ENCODE peak calls at places on chromosomes 5 and 9, in six cellular contexts. R, W, S, G, F and O are unnamed samples.

GRCh38 chr5:160369990-160370712 is at the start of gene C1QTNF2:
- DNase-seq in W (peak), S (peak), G (no peak), R (no peak), F (peak), O (peak)

GRCh38 chr9:4829956-4830355 is 37.2 kb downstream of the RCL1 start:
- DNase-seq in S (no peak), G (no peak), W (peak), F (peak), R (no peak), O (peak)

GRCh38 chr9:91302831-91303230 is 58.9 kb downstream of the AUH start:
- DNase-seq in G (no peak), R (no peak), W (peak), S (no peak), F (peak), O (peak)

GRCh38 chr9:129557192-129558036 is 63.5 kb downstream of the C9orf50 start:
- DNase-seq in G (no peak), R (no peak), W (no peak), S (no peak), F (no peak), O (no peak)

GRCh38 chr5:147509710-147510651 is at the start of gene DPYSL3:
- DNase-seq in R (no peak), G (no peak), S (no peak), F (peak), W (peak), O (peak)

GRCh38 chr5:81789033-81789432 is 38.1 kb upstream of the SSBP2 start:
- DNase-seq in W (peak), R (no peak), S (no peak), G (no peak), F (no peak), O (no peak)

GRCh38 chr5:138745268-138745667 is 8.0 kb upstream of the CTNNA1 start:
- DNase-seq in F (no peak), W (no peak), R (no peak), G (no peak), S (no peak), O (no peak)

GRCh38 chr5:81782811-81783210 is 31.9 kb upstream of the SSBP2 start:
- DNase-seq in G (no peak), R (no peak), W (peak), F (peak), S (no peak), O (no peak)

GRCh38 chr5:157718529-157718928 is 12.7 kb upstream of the THG1L start:
- DNase-seq in F (peak), R (peak), S (peak), G (peak), W (peak), O (peak)

GRCh38 chr5:181190711-181191525 is 14.1 kb downstream of the TRIM7 start:
- DNase-seq in G (peak), S (peak), F (peak), W (no peak), R (peak), O (no peak)

GRCh38 chr5:174806729-174807128 is 82.3 kb downstream of the MSX2 start:
- DNase-seq in W (no peak), G (no peak), S (no peak), F (no peak), R (peak), O (no peak)

GRCh38 chr9:98556511-98556910 is 152.2 kb downstream of the GABBR2 start:
- DNase-seq in G (no peak), W (no peak), S (no peak), R (no peak), F (no peak), O (no peak)

GRCh38 chr5:76641514-76642120 is 18.4 kb upstream of the F2RL2 start:
- DNase-seq in R (peak), G (peak), W (peak), S (peak), F (peak), O (peak)

GRCh38 chr9:32954642-32955041 is 46.8 kb downstream of the APTX start:
- DNase-seq in W (peak), S (no peak), F (peak), G (no peak), R (no peak), O (peak)

GRCh38 chr9:18018661-18019060 is 439.8 kb downstream of the SH3GL2 start:
- DNase-seq in S (no peak), G (no peak), R (no peak), F (no peak), W (no peak), O (no peak)

GRCh38 chr9:18018241-18018640 is 439.4 kb downstream of the SH3GL2 start:
- DNase-seq in W (no peak), R (no peak), G (no peak), S (no peak), F (no peak), O (no peak)

GRCh38 chr9:18020254-18020745 is 441.4 kb downstream of the SH3GL2 start:
- DNase-seq in G (no peak), F (no peak), S (no peak), R (no peak), W (no peak), O (no peak)

GRCh38 chr9:18014556-18014955 is 435.7 kb downstream of the SH3GL2 start:
- DNase-seq in S (no peak), G (no peak), F (no peak), W (peak), R (no peak), O (no peak)

DNA sequence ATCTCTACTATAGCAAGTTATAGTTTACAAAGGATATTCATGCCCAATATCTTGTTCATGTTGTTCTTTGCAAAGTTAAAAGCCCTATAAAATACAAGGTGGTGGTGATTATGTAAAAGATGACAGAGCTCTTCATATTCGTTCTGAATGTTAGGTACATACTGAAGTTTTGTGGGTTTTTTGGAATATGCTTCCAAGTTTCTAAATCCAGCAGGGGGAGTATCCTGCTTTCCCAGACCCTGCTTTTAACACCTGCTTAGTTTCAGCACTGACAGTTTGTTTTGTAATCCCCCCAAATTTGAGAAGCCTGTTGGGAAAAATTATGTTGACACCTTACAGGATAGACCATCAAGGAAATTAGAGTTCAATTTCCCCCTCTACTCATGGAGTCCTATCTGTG is 438.3 kb downstream of the SH3GL2 start:
- DNase-seq in F (no peak), G (no peak), S (no peak), R (no peak), W (no peak), O (no peak)
- TF ChIP-seq CTCF in F (no peak), G (no peak), S (no peak), R (no peak), W (no peak), O (peak)

GRCh38 chr9:16598316-16598715 is 272.2 kb downstream of the BNC2 start:
- DNase-seq in F (peak), G (no peak), S (no peak), W (peak), R (no peak), O (no peak)

GRCh38 chr9:16602494-16602893 is 268.0 kb downstream of the BNC2 start:
- DNase-seq in S (no peak), R (no peak), F (no peak), W (no peak), G (no peak), O (no peak)

GRCh38 chr9:16601991-16602390 is 268.5 kb downstream of the BNC2 start:
- DNase-seq in W (no peak), S (no peak), R (no peak), G (no peak), F (no peak), O (no peak)
- TF ChIP-seq CTCF in W (no peak), S (no peak), R (no peak), G (no peak), F (no peak), O (peak)

GRCh38 chr5:113296681-113297080 is 138.1 kb downstream of the TSSK1B start:
- DNase-seq in G (no peak), F (peak), R (no peak), S (no peak), W (no peak), O (no peak)

GRCh38 chr5:113293613-113294340 is 141.0 kb downstream of the TSSK1B start:
- DNase-seq in W (peak), G (peak), F (peak), S (peak), R (peak), O (no peak)

GRCh38 chr5:113294341-113295110 is 140.3 kb downstream of the TSSK1B start:
- DNase-seq in R (peak), S (peak), W (peak), F (peak), G (peak), O (peak)

GRCh38 chr5:113293068-113293571 is 141.7 kb downstream of the TSSK1B start:
- DNase-seq in W (no peak), G (no peak), R (peak), F (peak), S (peak), O (no peak)

DNA sequence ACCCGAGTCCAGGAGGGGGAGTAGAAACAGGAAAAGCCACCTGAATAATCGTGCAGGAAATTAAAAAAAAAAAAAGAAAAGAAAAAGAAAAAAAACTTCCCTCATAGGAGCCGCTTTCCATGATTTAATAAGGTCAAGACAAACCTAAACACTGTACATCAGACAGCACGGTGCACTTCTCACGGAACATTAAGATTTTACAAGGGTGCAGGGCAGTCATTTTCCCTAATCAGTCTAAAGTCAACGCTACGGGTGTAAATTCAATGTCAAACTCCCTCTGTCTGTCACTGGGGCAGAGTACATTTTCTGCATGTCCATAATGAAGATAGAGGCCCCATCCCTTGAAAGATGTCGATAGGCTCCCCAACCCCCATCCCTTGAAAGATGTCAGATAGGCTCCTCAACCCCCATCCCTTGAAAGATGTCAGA is 139.7 kb downstream of the TSSK1B start:
- DNase-seq in R (no peak), W (no peak), G (no peak), F (no peak), S (no peak), O (no peak)
- TF ChIP-seq CTCF in R (peak), W (no peak), G (no peak), F (peak), S (no peak), O (no peak)

DNA sequence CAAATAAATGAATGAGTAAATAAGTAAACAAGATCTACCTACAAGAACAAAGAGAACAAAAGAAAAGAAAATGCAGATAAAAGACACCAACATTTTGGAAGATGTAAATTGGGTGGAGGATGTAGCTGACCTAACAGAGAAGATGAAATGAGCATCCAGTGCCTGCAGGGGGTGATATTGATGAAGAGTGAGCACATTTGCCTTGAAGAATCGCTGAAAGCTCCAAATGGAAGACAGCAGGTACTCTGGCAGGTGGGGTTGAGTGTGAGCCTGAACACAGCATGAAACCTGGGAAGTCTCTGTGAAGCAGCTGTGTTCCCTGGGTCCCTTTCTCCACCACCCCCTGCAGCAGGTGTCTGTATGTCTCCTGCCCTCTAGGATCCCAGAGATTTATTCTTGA is 125.6 kb downstream of the NXNL2 start:
- DNase-seq in W (peak), G (no peak), R (peak), F (peak), S (no peak), O (peak)
- TF ChIP-seq CTCF in W (peak), G (no peak), R (peak), F (peak), S (no peak), O (peak)